ENCODE peak calls at places on chromosomes 3 and 15, in nine cellular contexts. G is Calu3; H is T-helper 1 cell; P is AG08396; T is NCI-H460; O is stimulated activated CD8-positive, alpha-beta memory T cell treated with anti-CD3 and anti-CD28 coated beads, Interleukin-4, amount 100 ng/mL, for 1 hour; V is NCI-H1417; I is pancreas; J is heart right ventricle. A is an unnamed sample.

GRCh38 chr3:10380906-10381795 is 60.2 kb upstream of the SEC13 start:
- DNase-seq in G (no peak), H (no peak), P (peak), T (no peak), O (no peak), V (no peak), I (no peak), J (no peak), A (no peak)

GRCh38 chr15:41936649-41937567 is 35.4 kb downstream of the EHD4 start:
- DNase-seq in G (no peak), H (peak), P (no peak), T (no peak), O (peak), V (no peak), I (no peak), J (no peak), A (no peak)

GRCh38 chr15:36617529-36618196 is 38.2 kb downstream of the CDIN1 start:
- DNase-seq in G (no peak), H (no peak), P (no peak), T (no peak), O (no peak), V (no peak), I (no peak), J (no peak), A (no peak)

GRCh38 chr3:12336099-12336498 is 47.2 kb downstream of the PPARG start:
- DNase-seq in G (no peak), H (no peak), P (no peak), T (no peak), O (no peak), V (no peak), I (no peak), J (no peak), A (no peak)

GRCh38 chr3:105907790-105908189 is 39.0 kb upstream of the CBLB start:
- DNase-seq in G (no peak), H (no peak), P (no peak), T (no peak), O (no peak), V (no peak), I (no peak), J (no peak), A (no peak)

GRCh38 chr3:12627371-12627770 is 36.5 kb downstream of the RAF1 start:
- DNase-seq in G (no peak), H (no peak), P (no peak), T (no peak), O (no peak), V (no peak), I (no peak), J (no peak), A (no peak)

GRCh38 chr3:141797819-141798405 is 34.7 kb downstream of the GRK7 start:
- DNase-seq in G (no peak), H (no peak), P (no peak), T (no peak), O (no peak), V (no peak), I (no peak), J (peak), A (no peak)

GRCh38 chr3:79490165-79491028 is 277.4 kb downstream of the ROBO1 start:
- DNase-seq in G (no peak), H (no peak), P (peak), T (no peak), O (no peak), V (no peak), I (peak), J (peak), A (no peak)

GRCh38 chr3:143329567-143330164 is 210.1 kb downstream of the CHST2 start:
- DNase-seq in G (no peak), H (no peak), P (no peak), T (no peak), O (no peak), V (no peak), I (no peak), J (no peak), A (no peak)

GRCh38 chr15:44735482-44736260 is 657 bp upstream of the TRIM69 start:
- DNase-seq in G (no peak), H (no peak), P (no peak), T (no peak), O (no peak), V (no peak), I (no peak), J (no peak), A (no peak)

GRCh38 chr3:127177226-127177625 is 15.7 kb upstream of the PRR23E start:
- DNase-seq in G (peak), H (no peak), P (no peak), T (no peak), O (no peak), V (no peak), I (no peak), J (no peak), A (no peak)

GRCh38 chr3:186192823-186193222 is 83.9 kb upstream of the ETV5 start:
- DNase-seq in G (no peak), H (no peak), P (no peak), T (no peak), O (no peak), V (no peak), I (no peak), J (no peak), A (no peak)

GRCh38 chr3:150255416-150255815 is 152.7 kb upstream of the TSC22D2 start:
- DNase-seq in G (no peak), H (no peak), P (no peak), T (no peak), O (no peak), V (no peak), I (peak), J (peak), A (no peak)

GRCh38 chr15:89912674-89913396 is at the start of gene ARPIN:
- DNase-seq in G (peak), H (no peak), P (peak), T (peak), O (no peak), V (peak), I (peak), J (peak), A (no peak)

GRCh38 chr3:135987647-135988046 is 22.1 kb downstream of the PPP2R3A start:
- DNase-seq in G (no peak), H (no peak), P (no peak), T (no peak), O (no peak), V (no peak), I (no peak), J (no peak), A (no peak)

GRCh38 chr3:49663831-49664230 is 10.3 kb upstream of the APEH start:
- DNase-seq in G (no peak), H (no peak), P (no peak), T (no peak), O (no peak), V (no peak), I (no peak), J (no peak), A (no peak)

GRCh38 chr15:98873441-98874218 is 134.0 kb downstream of the PGPEP1L start:
- DNase-seq in G (no peak), H (no peak), P (peak), T (peak), O (no peak), V (peak), I (no peak), J (no peak), A (no peak)